ENCODE peak calls at places on chromosomes 2 and 18, in four cellular contexts. T, X, F and L are unnamed samples.

GRCh38 chr2:124663293-124663997 is 638.4 kb downstream of the CNTNAP5 start:
- DNase-seq in T (no peak), X (no peak), F (peak), L (no peak)

GRCh38 chr18:47397671-47398319 is 146.3 kb upstream of the SKOR2 start:
- DNase-seq in T (no peak), X (peak), F (no peak), L (no peak)

GRCh38 chr2:36374586-36374985 is 19.0 kb downstream of the CRIM1 start:
- DNase-seq in T (no peak), X (no peak), F (no peak), L (no peak)

GRCh38 chr2:16034151-16034974 is 94.0 kb downstream of the MYCN start:
- DNase-seq in T (no peak), X (peak), F (no peak), L (no peak)

GRCh38 chr2:144456680-144457079 is 63.2 kb downstream of the ZEB2 start:
- DNase-seq in T (peak), X (no peak), F (no peak), L (no peak)

GRCh38 chr18:78971511-78972245 is 7.9 kb upstream of the SALL3 start:
- DNase-seq in T (no peak), X (peak), F (no peak), L (no peak)

GRCh38 chr2:143778981-143779380 is 649.8 kb downstream of the ARHGAP15 start:
- DNase-seq in T (no peak), X (peak), F (no peak), L (no peak)

GRCh38 chr2:184562532-184562931 is 35.8 kb upstream of the ZNF804A start:
- DNase-seq in T (peak), X (no peak), F (no peak), L (no peak)

GRCh38 chr2:16396986-16397385 is 268.6 kb downstream of the CYRIA start:
- DNase-seq in T (no peak), X (no peak), F (no peak), L (no peak)

GRCh38 chr18:45998244-45998643 is 31.1 kb upstream of the EPG5 start:
- DNase-seq in T (no peak), X (no peak), F (no peak), L (no peak)

GRCh38 chr2:160628811-160629210 is 135.2 kb upstream of the RBMS1 start:
- DNase-seq in T (no peak), X (no peak), F (no peak), L (no peak)

GRCh38 chr2:171389325-171389724 is 44.5 kb downstream of the METTL8 start:
- DNase-seq in T (no peak), X (no peak), F (no peak), L (no peak)

GRCh38 chr18:44716697-44717163 is 36.0 kb downstream of the SETBP1 start:
- DNase-seq in T (no peak), X (no peak), F (no peak), L (no peak)
- H2BK12ac ChIP-seq in T (no peak), X (no peak), F (no peak), L (no peak)

DNA sequence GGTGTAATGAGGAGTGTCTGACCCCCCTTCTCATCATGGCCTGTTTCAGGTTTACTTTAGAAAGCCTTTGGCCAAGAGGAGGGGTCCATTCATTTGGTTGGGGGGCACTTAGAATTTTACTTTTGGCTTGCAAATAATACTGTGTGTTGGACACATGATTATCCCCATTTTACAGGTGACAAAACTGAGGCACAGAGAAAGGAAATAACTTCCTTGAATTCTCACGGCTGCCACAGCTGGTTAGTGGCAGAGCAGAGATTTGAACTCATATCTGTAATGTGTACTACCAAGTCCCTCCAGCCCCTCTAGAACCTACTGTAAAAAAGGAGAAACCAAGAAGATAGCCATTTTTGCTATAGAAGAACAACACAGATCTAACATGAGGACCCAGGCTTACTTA is 124.8 kb upstream of the NDUFV2 start:
- DNase-seq in T (no peak), X (no peak), F (no peak), L (no peak)
- H2BK120ac ChIP-seq in T (no peak), X (no peak), F (peak), L (no peak)

GRCh38 chr2:40363631-40364030 is 88.3 kb downstream of the SLC8A1 start:
- DNase-seq in T (peak), X (no peak), F (no peak), L (no peak)
- H2BK15ac ChIP-seq in T (no peak), X (no peak), F (no peak), L (no peak)

GRCh38 chr2:96869281-96869823 is 528 bp downstream of the SEMA4C start:
- DNase-seq in T (peak), X (no peak), F (no peak), L (no peak)
- H2BK12ac ChIP-seq in T (peak), X (no peak), F (no peak), L (peak)

DNA sequence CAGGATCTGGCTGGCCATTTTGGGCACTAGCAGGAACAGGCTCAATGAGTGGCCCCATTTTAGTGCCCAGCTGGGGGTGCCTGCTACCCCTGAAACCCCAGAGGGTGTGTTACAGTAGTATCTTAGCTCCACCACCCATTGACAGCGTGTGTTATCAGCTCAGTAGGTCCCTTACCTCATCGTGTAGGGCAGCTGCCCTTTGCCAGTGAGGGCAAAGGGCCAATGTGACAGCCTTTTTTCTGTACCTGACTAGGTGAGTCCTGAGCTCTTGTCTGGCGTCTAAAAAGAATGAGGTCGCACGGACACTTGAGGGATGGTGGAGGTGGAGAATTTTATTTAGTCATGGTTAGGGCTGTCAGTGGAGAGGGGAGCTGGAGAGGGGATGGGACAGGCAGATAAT is 462.2 kb downstream of the PIK3C3 start:
- DNase-seq in T (no peak), X (no peak), F (no peak), L (no peak)
- H2BK120ac ChIP-seq in T (peak), X (no peak), F (no peak), L (no peak)

GRCh38 chr2:64144057-64145013 is at the start of gene PELI1:
- DNase-seq in T (peak), X (peak), F (peak), L (peak)

GRCh38 chr2:64145119-64145518 is 899 bp upstream of the PELI1 start:
- DNase-seq in T (no peak), X (no peak), F (no peak), L (no peak)

GRCh38 chr2:64141711-64142405 is 2.4 kb downstream of the PELI1 start:
- DNase-seq in T (peak), X (no peak), F (no peak), L (no peak)

GRCh38 chr2:64142817-64143153 is 1.4 kb downstream of the PELI1 start:
- DNase-seq in T (no peak), X (no peak), F (no peak), L (no peak)

DNA sequence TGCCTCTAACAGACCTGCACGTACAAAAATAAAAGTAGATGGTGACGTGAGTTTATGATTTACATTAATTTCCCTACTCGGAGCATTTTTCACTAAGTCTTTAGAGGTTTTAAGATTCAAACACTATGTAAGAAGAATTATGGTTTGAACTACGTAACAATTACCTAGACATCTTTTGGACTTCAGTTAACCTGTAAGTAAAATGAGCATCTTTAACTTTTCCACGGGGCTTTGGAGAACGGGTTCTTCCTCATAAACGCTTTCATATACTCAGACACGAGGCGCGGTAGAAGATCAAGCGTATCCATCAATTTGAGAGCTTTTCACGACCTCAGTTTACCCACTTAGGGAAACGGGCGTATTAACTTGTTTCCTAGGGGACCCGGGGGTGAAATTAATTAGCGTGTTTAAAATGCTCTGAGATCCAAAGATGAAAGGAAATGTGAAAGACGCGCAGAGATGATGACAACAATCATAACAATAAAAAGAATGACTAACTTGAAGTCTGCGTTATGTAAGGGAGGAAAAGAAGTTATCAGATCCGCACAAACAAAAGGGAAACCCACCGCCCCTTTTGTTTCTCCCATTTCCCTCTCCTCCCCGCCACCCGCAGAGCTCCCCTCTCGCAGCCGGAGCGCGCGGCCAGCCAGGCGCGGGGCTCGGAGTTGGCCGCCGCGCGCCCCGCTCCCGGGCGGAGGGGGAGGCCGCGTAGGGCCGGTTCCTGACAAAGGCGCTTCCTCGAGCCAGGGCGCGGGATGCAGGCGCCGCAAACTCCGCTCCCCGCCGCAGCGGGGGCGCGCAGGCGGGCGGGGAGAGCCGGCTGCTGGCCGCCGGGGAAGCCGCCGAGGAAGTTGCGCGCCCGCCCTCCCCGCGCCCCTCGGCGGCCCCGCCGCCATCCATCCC is 815 bp downstream of the PELI1 start:
- DNase-seq in T (peak), X (peak), F (no peak), L (peak)
- H2BK15ac ChIP-seq in T (peak), X (no peak), F (no peak), L (peak)

DNA sequence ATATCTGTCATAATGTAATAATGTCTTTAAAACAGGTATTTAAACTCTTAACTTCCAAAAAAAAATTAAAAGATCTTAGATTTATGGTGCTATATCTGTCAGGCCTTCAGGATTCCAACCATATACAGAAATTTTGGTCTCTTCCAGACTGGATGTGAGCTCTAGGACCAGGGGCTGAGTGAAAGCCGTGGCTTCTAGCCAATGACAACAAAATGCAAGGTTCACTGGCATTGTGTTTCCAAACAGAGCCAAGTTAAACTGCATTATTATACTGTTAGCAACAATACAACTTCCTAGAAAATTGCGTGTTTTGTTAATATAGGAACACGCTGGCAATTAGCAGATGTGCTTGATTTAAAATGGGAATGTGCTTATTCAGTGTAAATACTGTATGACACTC is 809.8 kb upstream of the SOX11 start:
- DNase-seq in T (no peak), X (no peak), F (no peak), L (no peak)
- H2BK12ac ChIP-seq in T (no peak), X (no peak), F (no peak), L (no peak)

DNA sequence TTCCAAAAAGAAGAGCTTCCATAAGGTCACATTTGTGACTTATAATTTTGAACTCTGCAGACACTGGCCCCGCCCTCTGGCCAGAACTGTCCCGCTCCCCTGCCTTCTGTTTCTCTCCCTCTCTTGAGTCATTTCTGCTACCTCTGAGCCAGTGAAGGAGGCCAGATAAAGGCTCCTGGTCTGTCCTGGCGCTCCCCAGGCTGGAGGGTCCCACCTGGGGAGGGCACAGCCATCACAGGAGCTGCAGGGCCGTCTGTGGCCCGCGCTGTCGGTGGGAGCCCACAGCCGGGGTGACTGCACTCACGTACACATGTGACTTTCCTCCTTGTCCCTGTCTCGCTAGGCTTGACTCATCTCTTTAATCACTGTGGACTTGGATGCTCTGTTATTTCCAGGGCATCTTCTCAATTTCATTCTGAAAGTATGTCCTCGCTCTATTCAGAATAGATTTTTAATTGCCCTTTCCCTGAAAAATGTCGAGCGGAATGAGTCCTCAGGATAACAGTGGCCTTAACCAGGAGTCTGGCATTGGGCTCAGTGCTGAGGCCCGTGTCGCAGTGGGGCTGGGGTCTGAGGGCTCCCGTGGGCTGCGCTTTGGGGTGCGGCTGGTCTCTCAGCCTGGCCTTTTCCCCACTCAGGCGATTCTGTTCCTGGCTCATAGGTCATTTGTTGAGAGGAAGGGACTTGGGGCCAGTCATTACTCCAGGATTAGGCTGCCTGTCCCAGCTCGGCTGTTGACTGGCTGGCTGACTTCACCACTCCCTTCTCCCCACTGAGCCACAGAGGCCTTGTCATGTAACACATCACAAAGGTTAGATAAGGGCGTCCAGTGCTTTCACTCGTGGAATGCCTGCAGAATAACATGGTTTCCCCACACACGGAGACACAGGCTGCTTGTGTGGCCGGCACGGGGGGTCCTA is 34.5 kb downstream of the KLHL29 start:
- DNase-seq in T (peak), X (no peak), F (no peak), L (no peak)
- H2BK120ac ChIP-seq in T (peak), X (no peak), F (no peak), L (no peak)